ENCODE peak calls at places on chromosomes 16 and 17, in four cellular contexts. F is HepG2, I is SK-N-SH, C is GM12878. E is an unnamed sample.

GRCh38 chr17:19759934-19760530 is 11.9 kb upstream of the ALDH3A1 start:
- DNase-seq in I (no peak), F (no peak), C (no peak), E (no peak)

GRCh38 chr16:81216706-81217105 is 21.8 kb upstream of the BCO1 start:
- DNase-seq in C (no peak), I (no peak), F (no peak), E (no peak)

GRCh38 chr16:3776316-3776715 is 59.0 kb upstream of the TRAP1 start:
- DNase-seq in C (no peak), I (no peak), F (no peak), E (no peak)

GRCh38 chr17:72421128-72422092 is 300.6 kb downstream of the SOX9 start:
- DNase-seq in I (no peak), C (peak; percentile 94), F (peak; percentile 99), E (no peak)

GRCh38 chr16:88686062-88686438 is 257 bp downstream of the SNAI3 start:
- DNase-seq in F (no peak), C (no peak), I (no peak), E (no peak)

GRCh38 chr16:2027024-2028010 is 615 bp downstream of the NHERF2 start:
- DNase-seq in F (peak; percentile 42), I (peak; percentile 72), C (no peak), E (no peak)

GRCh38 chr16:89344846-89345577 is 127.5 kb downstream of the ZNF778 start:
- DNase-seq in C (no peak), F (no peak), I (no peak), E (no peak)

GRCh38 chr17:18866866-18867813 is 9.2 kb downstream of the PRPSAP2 start:
- DNase-seq in F (peak; percentile 76), C (no peak), I (no peak), E (no peak)

GRCh38 chr17:39196820-39197331 is 593 bp downstream of the CACNB1 start:
- DNase-seq in F (no peak), I (peak; percentile 89), C (no peak), E (peak; percentile 52)

GRCh38 chr16:84332975-84333684 is 35.2 kb upstream of the ATP2C2 start:
- DNase-seq in F (no peak), C (no peak), I (no peak), E (no peak)

GRCh38 chr16:89864421-89864820 is 9.0 kb upstream of the TCF25 start:
- DNase-seq in I (no peak), F (no peak), C (no peak), E (no peak)

DNA sequence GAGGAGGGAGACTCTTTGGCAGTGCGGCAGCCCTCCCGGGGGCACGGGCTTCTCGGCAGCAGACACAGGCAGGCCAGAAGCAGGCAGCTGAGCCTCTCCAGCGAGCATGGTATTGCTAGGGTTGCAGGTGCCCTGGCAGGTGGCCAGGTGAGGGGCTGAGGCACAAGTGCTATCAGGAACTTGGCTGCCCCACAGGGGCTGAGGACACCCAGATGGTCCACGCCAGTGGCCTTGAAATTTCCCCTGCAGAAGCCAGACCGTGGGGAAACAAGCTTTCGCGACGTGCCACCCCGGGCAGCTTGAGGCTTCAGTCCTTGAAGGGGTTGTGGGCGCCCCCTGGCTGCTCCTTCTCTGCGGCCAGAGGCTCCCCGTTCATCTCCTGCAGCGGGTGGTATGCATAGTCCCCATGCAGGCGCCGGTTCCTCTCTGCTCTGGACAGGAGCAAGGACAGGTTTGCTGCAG is 8.5 kb downstream of the NAGPA start:
- DNase-seq in C (no peak), F (no peak), I (no peak), E (peak; percentile 86)
- TF ChIP-seq TCF12 in C (no peak), F (no peak), I (no peak), E (no peak)

GRCh38 chr17:1730345-1731193 is 6.1 kb downstream of the WDR81 start:
- DNase-seq in I (peak; percentile 48), F (no peak), C (no peak), E (no peak)
- TF ChIP-seq GABPA in I (no peak), F (no peak), C (no peak), E (no peak)

GRCh38 chr16:79645701-79646100 is 45.2 kb upstream of the MAF start:
- DNase-seq in I (no peak), C (no peak), F (no peak), E (no peak)

GRCh38 chr16:79648846-79649245 is 48.3 kb upstream of the MAF start:
- DNase-seq in C (no peak), F (no peak), I (no peak), E (no peak)

GRCh38 chr16:79642652-79643051 is 42.1 kb upstream of the MAF start:
- DNase-seq in F (no peak), C (no peak), I (no peak), E (no peak)

GRCh38 chr16:79647586-79647985 is 47.0 kb upstream of the MAF start:
- DNase-seq in I (no peak), F (no peak), C (no peak), E (no peak)

GRCh38 chr16:79644977-79645667 is 44.6 kb upstream of the MAF start:
- DNase-seq in F (no peak), C (no peak), I (no peak), E (no peak)
- TF ChIP-seq TCF12 in F (no peak), C (no peak), I (no peak), E (no peak)

GRCh38 chr16:57146735-57147134 is 39.1 kb downstream of the PSME3IP1 start:
- DNase-seq in F (peak; percentile 28), I (peak; percentile 57), C (no peak), E (peak; percentile 74)
- TF ChIP-seq GABPA in F (no peak), I (no peak), C (no peak), E (no peak)